ENCODE peak calls at places on chromosomes 13 and 19, in seven cellular contexts. E is stimulated activated CD4-positive, alpha-beta T cell treated with anti-CD3 and anti-CD28 coated beads, Interleukin-4, amount 100 ng/mL, for 48 hours; F is right lobe of liver; C is DMS153; A is NCI-H774; D is activated CD8-positive, alpha-beta memory T cell treated with anti-CD3 and anti-CD28 coated beads for 1 hour; T is CD8-positive, alpha-beta memory T cell. P is an unnamed sample.
A peak's percentile ranks its signal among the peaks of the same experiment; 100 is the strongest.

GRCh38 chr19:12723383-12723642 is 419 bp downstream of the TNPO2 start:
- DNase-seq in F (no peak), E (no peak), T (no peak), C (no peak), A (no peak), D (no peak), P (no peak)

GRCh38 chr19:29810504-29810871 is 1.3 kb upstream of the CCNE1 start:
- DNase-seq in D (no peak), F (no peak), E (no peak), C (no peak), A (no peak), T (no peak), P (peak; percentile 65)

GRCh38 chr19:51478381-51479285 is at the start of gene CEACAM18:
- DNase-seq in F (no peak), D (no peak), A (no peak), T (no peak), C (no peak), E (no peak), P (no peak)

GRCh38 chr13:39484506-39485313 is 118.3 kb downstream of the LHFPL6 start:
- DNase-seq in A (no peak), T (no peak), D (no peak), F (no peak), C (no peak), E (no peak), P (no peak)

GRCh38 chr19:18660051-18660910 is 23.2 kb upstream of the CRTC1 start:
- DNase-seq in F (no peak), A (no peak), C (no peak), T (no peak), D (no peak), E (no peak), P (no peak)

GRCh38 chr13:114224201-114224600 is 10.5 kb upstream of the CDC16 start:
- DNase-seq in F (no peak), E (no peak), T (no peak), A (no peak), C (no peak), D (no peak), P (no peak)

GRCh38 chr13:104764600-104764999 is 1698.4 kb upstream of the SLC10A2 start:
- DNase-seq in T (no peak), E (no peak), D (no peak), A (no peak), C (no peak), F (no peak), P (no peak)

GRCh38 chr13:111338841-111339240 is 18.4 kb downstream of the TEX29 start:
- DNase-seq in A (no peak), T (no peak), E (no peak), F (no peak), D (no peak), C (no peak), P (no peak)

GRCh38 chr19:42052241-42052863 is 17.7 kb downstream of the GRIK5 start:
- DNase-seq in T (no peak), F (no peak), D (no peak), E (no peak), A (no peak), C (peak; percentile 88), P (peak; percentile 59)

GRCh38 chr13:78978381-78978998 is 319.5 kb upstream of the OBI1 start:
- DNase-seq in A (peak; percentile 25), T (no peak), D (no peak), E (peak; percentile 3), F (peak; percentile 47), C (peak; percentile 77), P (peak; percentile 71)

GRCh38 chr13:103523853-103524252 is 457.6 kb upstream of the SLC10A2 start:
- DNase-seq in F (peak; percentile 55), T (no peak), D (no peak), C (no peak), E (no peak), A (no peak), P (no peak)

GRCh38 chr13:33109801-33110200 is 93.6 kb downstream of the KL start:
- DNase-seq in A (no peak), T (no peak), E (no peak), D (no peak), C (no peak), F (no peak), P (no peak)

GRCh38 chr19:2266183-2266993 is 10.2 kb upstream of the JSRP1 start:
- DNase-seq in E (no peak), A (no peak), C (peak; percentile 28), F (peak; percentile 89), T (no peak), D (no peak), P (peak; percentile 39)

GRCh38 chr13:87003265-87003664 is 667.9 kb upstream of the SLITRK5 start:
- DNase-seq in T (no peak), A (no peak), C (no peak), E (no peak), D (no peak), F (no peak), P (no peak)

GRCh38 chr19:34275705-34276104 is 21.4 kb downstream of the GARRE1 start:
- DNase-seq in T (no peak), C (no peak), D (no peak), E (no peak), A (no peak), F (no peak), P (no peak)

GRCh38 chr19:16769385-16769784 is 49.7 kb downstream of the NWD1 start:
- DNase-seq in A (no peak), T (no peak), E (no peak), F (no peak), C (no peak), D (no peak), P (no peak)

GRCh38 chr13:44755872-44756271 is 179.7 kb upstream of the TSC22D1 start:
- DNase-seq in C (no peak), D (no peak), E (no peak), A (no peak), T (no peak), F (no peak), P (no peak)

GRCh38 chr13:99312493-99312883 is 5.3 kb upstream of the GPR183 start:
- DNase-seq in A (no peak), D (no peak), F (no peak), T (no peak), C (no peak), E (no peak), P (no peak)

GRCh38 chr19:10290876-10291553 is 1.3 kb downstream of the ICAM5 start:
- DNase-seq in T (peak; percentile 42), C (no peak), F (no peak), D (no peak), E (no peak), A (no peak), P (peak; percentile 21)

GRCh38 chr19:39679056-39679790 is 23.5 kb downstream of the LGALS16 start:
- DNase-seq in C (no peak), E (peak; percentile 28), T (no peak), A (no peak), F (no peak), D (no peak), P (no peak)

GRCh38 chr13:112725346-112726017 is 35.6 kb downstream of the ATP11A start:
- DNase-seq in E (no peak), F (peak; percentile 37), A (peak; percentile 75), D (no peak), C (peak; percentile 73), T (no peak), P (peak; percentile 78)

GRCh38 chr13:44463759-44464158 is 90.1 kb downstream of the SERP2 start:
- DNase-seq in F (no peak), T (no peak), A (no peak), C (no peak), E (no peak), D (no peak), P (no peak)

GRCh38 chr19:56639217-56639616 is 3.7 kb upstream of the SMIM17 start:
- DNase-seq in T (no peak), E (no peak), D (no peak), C (no peak), A (no peak), F (no peak), P (no peak)

GRCh38 chr19:13838943-13839192 is 38.1 kb upstream of the NANOS3 start:
- DNase-seq in T (no peak), E (no peak), A (no peak), D (no peak), F (no peak), C (no peak), P (no peak)

GRCh38 chr13:90800082-90800746 is 547.3 kb upstream of the MIR17HG start:
- DNase-seq in T (no peak), F (peak; percentile 53), E (no peak), A (no peak), D (no peak), C (no peak), P (no peak)

GRCh38 chr13:113918981-113919646 is 54.8 kb downstream of the C13orf46 start:
- DNase-seq in E (no peak), C (no peak), A (no peak), T (no peak), D (no peak), F (no peak), P (no peak)

GRCh38 chr13:26021516-26021915 is 30.3 kb downstream of the SHISA2 start:
- DNase-seq in D (no peak), T (no peak), A (no peak), F (no peak), E (no peak), C (no peak), P (no peak)

GRCh38 chr19:55492362-55492944 is 4.2 kb downstream of the SSC5D start:
- DNase-seq in D (no peak), E (no peak), A (no peak), F (no peak), T (no peak), C (peak; percentile 14), P (peak; percentile 24)

GRCh38 chr19:2166741-2167738 is 3.3 kb downstream of the DOT1L start:
- DNase-seq in T (no peak), E (no peak), A (peak; percentile 31), F (peak; percentile 96), C (no peak), D (no peak), P (no peak)

GRCh38 chr13:88196106-88196505 is 524.9 kb downstream of the SLITRK5 start:
- DNase-seq in D (no peak), E (no peak), C (no peak), F (no peak), A (no peak), T (no peak), P (no peak)

GRCh38 chr19:17616961-17617806 is 61.7 kb downstream of the COLGALT1 start:
- DNase-seq in C (no peak), D (no peak), E (no peak), F (no peak), A (no peak), T (no peak), P (no peak)

GRCh38 chr19:47280183-47280797 is 5.6 kb downstream of the INAFM1 start:
- DNase-seq in C (no peak), T (peak; percentile 16), E (peak; percentile 71), D (no peak), A (no peak), F (no peak), P (no peak)

GRCh38 chr19:57599377-57599760 is 316 bp upstream of the ZNF530 start:
- DNase-seq in A (no peak), E (no peak), T (no peak), D (no peak), C (no peak), F (no peak), P (no peak)

GRCh38 chr19:44694184-44694579 is 4.8 kb upstream of the CEACAM16 start:
- DNase-seq in E (peak; percentile 27), C (no peak), F (no peak), A (no peak), T (no peak), D (no peak), P (no peak)

GRCh38 chr19:41189425-41190065 is 3.5 kb upstream of the CYP2S1 start:
- DNase-seq in T (no peak), E (no peak), C (no peak), D (no peak), F (no peak), A (no peak), P (no peak)

GRCh38 chr13:114161644-114162532 is 17.2 kb upstream of the CFAP97D2 start:
- DNase-seq in T (no peak), A (no peak), F (peak; percentile 59), C (peak; percentile 40), E (no peak), D (no peak), P (no peak)

GRCh38 chr19:17314007-17314589 is 4.7 kb downstream of the DDA1 start:
- DNase-seq in C (no peak), A (no peak), E (no peak), F (no peak), D (no peak), T (no peak), P (no peak)

GRCh38 chr13:33799950-33800592 is 17.9 kb upstream of the RFC3 start:
- DNase-seq in A (no peak), F (no peak), E (no peak), T (no peak), C (no peak), D (no peak), P (no peak)